ENCODE peak calls at places on chromosomes 2 and 18, in five cellular contexts. Y is nephron progenitor cell, K is H9, A is NCI-H1092, S is epithelial cell of proximal tubule. I is an unnamed sample.

GRCh38 chr2:182404102-182404501 is 22.7 kb downstream of the PDE1A start:
- DNase-seq in Y (no peak), K (no peak), A (no peak), S (no peak), I (no peak)

GRCh38 chr2:28469304-28469703 is 26.6 kb upstream of the PLB1 start:
- DNase-seq in Y (no peak), K (no peak), A (no peak), S (no peak), I (no peak)

GRCh38 chr2:27980242-27980641 is 89.7 kb downstream of the BABAM2 start:
- DNase-seq in Y (no peak), K (no peak), A (no peak), S (no peak), I (no peak)

GRCh38 chr2:71888741-71889445 is 258.8 kb downstream of the CYP26B1 start:
- DNase-seq in Y (no peak), K (no peak), A (no peak), S (no peak), I (no peak)

GRCh38 chr2:83081835-83082522 is 1377.1 kb downstream of the SUCLG1 start:
- DNase-seq in Y (no peak), K (no peak), A (peak), S (no peak), I (no peak)

GRCh38 chr2:237801466-237801865 is 2.9 kb downstream of the RBM44 start:
- DNase-seq in Y (no peak), K (no peak), A (no peak), S (no peak), I (no peak)

GRCh38 chr18:42413870-42414269 is 458.8 kb downstream of the PIK3C3 start:
- DNase-seq in Y (no peak), K (no peak), A (no peak), S (peak), I (no peak)

GRCh38 chr2:63555931-63556330 is 32.3 kb downstream of the WDPCP start:
- DNase-seq in Y (no peak), K (no peak), A (no peak), S (no peak), I (no peak)

GRCh38 chr2:235406420-235406819 is 87.4 kb upstream of the AGAP1 start:
- DNase-seq in Y (no peak), K (no peak), A (no peak), S (no peak), I (no peak)

GRCh38 chr2:70084973-70085710 is 2.1 kb upstream of the PCBP1 start:
- DNase-seq in Y (no peak), K (peak), A (no peak), S (no peak), I (no peak)

GRCh38 chr18:50559750-50560680 is at the start of gene MAPK4:
- DNase-seq in Y (peak), K (peak), A (peak), S (no peak), I (no peak)

GRCh38 chr2:38648107-38648761 is 17.7 kb upstream of the GALM start:
- DNase-seq in Y (no peak), K (no peak), A (no peak), S (no peak), I (no peak)

GRCh38 chr2:174025271-174026121 is 60.3 kb upstream of the SP3 start:
- DNase-seq in Y (no peak), K (no peak), A (no peak), S (no peak), I (no peak)

I was measured in aorta.